ENCODE peak calls at places on chromosome 16, in four cellular contexts. D, N, W and Y are unnamed samples.

GRCh38 chr16:31513126-31513525 is 4.9 kb upstream of the RUSF1 start:
- DNase-seq in W (no peak), N (no peak), D (no peak), Y (peak; percentile 42)

GRCh38 chr16:89014611-89015230 is 37.7 kb upstream of the CBFA2T3 start:
- DNase-seq in W (no peak), D (no peak), N (no peak), Y (no peak)

GRCh38 chr16:5025171-5025632 is 8.5 kb downstream of the NAGPA start:
- DNase-seq in N (no peak), D (no peak), W (no peak), Y (no peak)

GRCh38 chr16:76483510-76483909 is 206.3 kb downstream of the CNTNAP4 start:
- DNase-seq in N (no peak), D (no peak), W (no peak), Y (no peak)

GRCh38 chr16:31451201-31451600 is 8.1 kb upstream of the ARMC5 start:
- DNase-seq in W (no peak), N (no peak), D (no peak), Y (no peak)

GRCh38 chr16:68416057-68417046 is 32.0 kb downstream of the SMPD3 start:
- DNase-seq in N (peak; percentile 93), D (no peak), W (no peak), Y (no peak)

GRCh38 chr16:67676516-67676915 is 9.9 kb downstream of the C16orf86 start:
- DNase-seq in N (no peak), W (no peak), D (no peak), Y (no peak)

GRCh38 chr16:27489421-27489820 is 60.3 kb downstream of the GTF3C1 start:
- DNase-seq in N (no peak), W (no peak), D (no peak), Y (no peak)

GRCh38 chr16:73031155-73031866 is 16.6 kb downstream of the ZFHX3 start:
- DNase-seq in W (no peak), D (no peak), N (no peak), Y (peak; percentile 57)

GRCh38 chr16:87464691-87465300 is 28.0 kb downstream of the ZCCHC14 start:
- DNase-seq in W (no peak), N (peak; percentile 80), D (peak; percentile 82), Y (peak; percentile 75)

GRCh38 chr16:46859719-46860152 is 24.4 kb upstream of the GPT2 start:
- DNase-seq in N (no peak), W (peak; percentile 79), D (peak; percentile 70), Y (no peak)

GRCh38 chr16:29148867-29149272 is 164.0 kb downstream of the LAT start:
- DNase-seq in N (peak; percentile 36), D (no peak), W (no peak), Y (no peak)

GRCh38 chr16:72664122-72664479 is 383.8 kb downstream of the ZFHX3 start:
- DNase-seq in D (no peak), N (no peak), W (no peak), Y (no peak)

GRCh38 chr16:81094771-81095251 is 1.4 kb downstream of the GCSH start:
- DNase-seq in N (no peak), D (no peak), W (no peak), Y (no peak)

GRCh38 chr16:76277099-76278030 is at the start of gene CNTNAP4:
- DNase-seq in N (no peak), W (no peak), D (no peak), Y (no peak)

GRCh38 chr16:13120557-13120956 is 219.2 kb downstream of the SHISA9 start:
- DNase-seq in D (no peak), N (no peak), W (no peak), Y (no peak)

GRCh38 chr16:25140459-25140858 is 28.9 kb downstream of the LCMT1 start:
- DNase-seq in N (no peak), W (no peak), D (peak; percentile 78), Y (no peak)

GRCh38 chr16:27408012-27408601 is 6.1 kb downstream of the IL21R start:
- DNase-seq in D (peak; percentile 16), W (no peak), N (no peak), Y (no peak)

GRCh38 chr16:20811889-20812439 is 5.6 kb downstream of the REXO5 start:
- DNase-seq in N (no peak), W (no peak), D (no peak), Y (no peak)

GRCh38 chr16:85192736-85193493 is 80.6 kb upstream of the CIBAR2 start:
- DNase-seq in D (no peak), W (no peak), N (no peak), Y (no peak)

GRCh38 chr16:2745116-2745890 is 7.1 kb upstream of the SRRM2 start:
- DNase-seq in N (no peak), D (no peak), W (no peak), Y (no peak)

GRCh38 chr16:77191259-77191969 is 424 bp downstream of the MON1B start:
- DNase-seq in W (no peak), N (peak; percentile 33), D (no peak), Y (no peak)

GRCh38 chr16:52953215-52953614 is 99.5 kb downstream of the CHD9NB start:
- DNase-seq in D (no peak), N (peak; percentile 52), W (no peak), Y (no peak)

DNA sequence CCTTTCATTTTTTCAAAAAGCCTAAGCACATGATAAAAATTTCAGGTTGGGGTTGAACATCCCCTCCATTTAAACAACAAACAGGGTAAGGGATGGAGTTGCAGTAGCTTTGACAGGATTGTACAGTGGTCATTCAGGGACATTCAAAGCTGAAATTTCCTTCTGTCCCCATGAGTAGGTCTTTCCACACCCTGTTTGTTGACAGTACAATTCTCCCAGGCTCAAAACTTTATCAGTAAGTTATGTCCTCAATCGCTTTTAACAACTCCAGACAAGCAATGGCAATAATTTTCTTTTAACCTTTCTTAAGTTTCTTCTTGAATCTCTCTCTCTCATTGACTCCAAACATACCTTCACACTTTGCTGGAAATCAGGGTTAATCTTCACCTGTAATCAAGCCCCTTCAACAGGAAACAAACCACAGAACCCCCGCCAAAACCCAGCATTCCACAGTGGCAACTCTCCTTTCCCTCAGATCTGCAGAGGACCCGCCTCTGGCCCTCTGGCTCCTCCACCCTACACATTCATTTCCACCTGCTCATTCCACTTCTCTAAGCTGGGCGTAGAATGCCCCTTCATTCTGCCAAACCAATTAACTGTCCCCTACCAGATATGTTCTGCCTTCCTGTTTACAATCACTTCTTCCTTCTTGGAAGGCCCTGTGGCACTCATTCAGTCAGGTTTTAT is 20.7 kb downstream of the TXNDC11 start:
- DNase-seq in W (no peak), D (no peak), N (no peak), Y (no peak)
- H3K36me3 ChIP-seq in W (peaks cover 24% of the 10 kb centered on the region), D (no peaks in the 10 kb centered on the region), N (peaks cover 12% of the 10 kb centered on the region), Y (peaks cover 11% of the 10 kb centered on the region)

GRCh38 chr16:1314399-1315068 is 5.1 kb downstream of the UBE2I start:
- DNase-seq in D (no peak), W (no peak), N (no peak), Y (no peak)
- H3K36me3 ChIP-seq in D (peaks cover 5% of the 10 kb centered on the region), W (peaks cover 58% of the 10 kb centered on the region), N (peaks cover 48% of the 10 kb centered on the region), Y (peaks cover 43% of the 10 kb centered on the region)

DNA sequence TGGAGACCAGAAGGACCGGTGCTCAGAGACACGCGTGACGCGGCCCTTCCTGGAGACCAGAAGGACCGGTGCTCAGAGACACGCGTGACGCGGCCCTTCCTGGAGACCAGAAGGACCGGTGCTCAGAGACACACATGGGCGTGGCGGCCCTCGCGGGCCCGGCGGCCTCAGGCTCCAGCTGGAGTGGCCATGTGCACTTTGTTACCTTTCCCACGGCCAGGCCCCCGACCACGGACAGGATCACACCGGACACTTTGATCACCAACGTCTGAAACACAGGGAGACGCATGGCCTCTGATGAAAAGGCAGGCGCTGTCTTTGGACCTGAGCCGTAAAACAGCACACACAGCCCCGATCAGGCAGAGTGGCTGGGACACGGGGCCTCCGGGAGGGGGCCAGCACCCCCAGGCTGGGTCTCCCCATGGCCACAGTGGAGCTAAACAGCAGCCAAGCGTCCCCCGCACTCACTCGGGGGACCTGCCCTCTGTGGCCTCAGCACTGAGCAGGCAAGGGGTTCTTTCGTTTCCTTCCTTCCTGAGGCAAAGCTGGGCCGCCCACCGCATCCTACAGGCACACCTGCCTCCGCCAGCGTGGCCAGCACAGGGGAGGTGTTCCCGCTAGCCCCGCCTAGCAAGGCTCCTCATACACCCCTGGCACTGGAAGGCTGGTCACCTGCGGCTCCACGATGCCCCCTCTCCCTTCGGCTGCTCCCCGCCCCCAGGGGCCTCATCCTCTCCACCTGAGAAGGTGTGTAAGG is 13.3 kb upstream of the CCDC154 start:
- DNase-seq in W (no peak), D (no peak), N (no peak), Y (no peak)
- H3K36me3 ChIP-seq in W (no peaks in the 10 kb centered on the region), D (peaks cover under 1% of the 10 kb centered on the region), N (peaks cover 23% of the 10 kb centered on the region), Y (peaks cover 20% of the 10 kb centered on the region)

GRCh38 chr16:49089039-49089438 is 192.6 kb downstream of the CBLN1 start:
- DNase-seq in D (no peak), N (no peak), W (no peak), Y (no peak)
- H3K36me3 ChIP-seq in D (no peaks in the 10 kb centered on the region), N (no peaks in the 10 kb centered on the region), W (no peaks in the 10 kb centered on the region), Y (no peaks in the 10 kb centered on the region)

DNA sequence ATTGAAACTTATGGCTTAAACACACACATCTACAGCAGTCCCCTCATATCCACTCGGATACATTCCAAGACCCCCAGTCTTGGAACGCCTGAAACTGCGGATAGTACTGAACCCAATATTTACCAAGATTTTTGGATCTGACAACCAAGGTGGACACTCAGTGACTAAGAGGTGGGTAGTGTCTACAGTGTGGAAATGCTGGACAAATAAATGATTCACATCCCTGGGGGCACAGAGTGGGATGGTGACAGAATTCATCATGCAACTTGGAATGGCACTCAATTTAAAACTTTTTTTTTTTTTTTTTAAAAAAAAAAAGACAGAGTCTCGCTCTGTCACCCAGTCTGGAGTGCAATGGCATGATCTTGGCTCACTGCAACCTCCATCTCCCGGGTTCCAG is 54.2 kb upstream of the TRAP1 start:
- DNase-seq in N (no peak), D (no peak), W (no peak), Y (no peak)
- H3K36me3 ChIP-seq in N (peaks cover 32% of the 10 kb centered on the region), D (peaks cover 5% of the 10 kb centered on the region), W (peaks cover 38% of the 10 kb centered on the region), Y (peaks cover 30% of the 10 kb centered on the region)